ENCODE peak calls at places on chromosomes 7 and 10, in six cellular contexts. F, D, X, E, H and L are unnamed samples.

GRCh38 chr7:18996583-18996982 is 120.9 kb downstream of the TWIST1 start:
- DNase-seq in H (peak), D (no peak), E (no peak), X (no peak), F (no peak), L (no peak)

GRCh38 chr7:100674441-100675407 is 1.2 kb downstream of the GNB2 start:
- DNase-seq in D (peak), F (no peak), E (no peak), H (no peak), X (no peak), L (no peak)

GRCh38 chr7:157479326-157479725 is 142.5 kb downstream of the DNAJB6 start:
- DNase-seq in D (no peak), H (no peak), E (no peak), F (no peak), X (no peak), L (no peak)

GRCh38 chr7:2787251-2787968 is 56.7 kb downstream of the GNA12 start:
- DNase-seq in X (no peak), F (no peak), D (no peak), E (no peak), H (peak), L (no peak)

GRCh38 chr7:132622081-132622480 is 45.8 kb upstream of the PLXNA4 start:
- DNase-seq in F (no peak), D (no peak), X (no peak), E (no peak), H (peak), L (no peak)

GRCh38 chr10:33376476-33376875 is 42.0 kb upstream of the NRP1 start:
- DNase-seq in E (no peak), F (no peak), D (no peak), X (no peak), H (peak), L (no peak)

GRCh38 chr10:86899670-86900276 is 57.6 kb downstream of the MMRN2 start:
- DNase-seq in X (peak), D (no peak), E (no peak), H (peak), F (peak), L (peak)

GRCh38 chr10:104445359-104445758 is 91.7 kb downstream of the CFAP58 start:
- DNase-seq in X (peak), D (no peak), H (peak), F (no peak), E (no peak), L (no peak)

GRCh38 chr10:125984346-125984745 is 88.0 kb downstream of the FANK1 start:
- DNase-seq in E (no peak), H (no peak), D (no peak), X (no peak), F (no peak), L (peak)

GRCh38 chr7:140653319-140654108 is 12.9 kb upstream of the DENND2A start:
- DNase-seq in F (peak), E (no peak), X (peak), H (peak), D (no peak), L (no peak)

GRCh38 chr7:108380527-108380926 is 75.7 kb downstream of the NRCAM start:
- DNase-seq in X (no peak), D (no peak), H (no peak), E (no peak), F (no peak), L (no peak)

GRCh38 chr7:887488-887820 is 11.1 kb downstream of the GET4 start:
- DNase-seq in E (no peak), D (peak), F (no peak), H (no peak), X (no peak), L (no peak)